ENCODE peak calls at places on chromosomes 11 and 22, in ten cellular contexts. O, G, P, S, A, K, X, U, J and R are unnamed samples.

GRCh38 chr11:121936375-121936774 is 179.6 kb downstream of the BLID start:
- DNase-seq in O (no peak), G (no peak), P (no peak), S (no peak), A (no peak), K (no peak), X (peak; percentile 54), U (no peak), J (no peak), R (no peak)

GRCh38 chr22:27518583-27519437 is 282.7 kb downstream of the MN1 start:
- DNase-seq in O (no peak), G (no peak), P (no peak), S (no peak), A (no peak), K (no peak), X (peak; percentile 16), U (no peak), J (no peak), R (no peak)

GRCh38 chr22:36405671-36406070 is 17.9 kb upstream of the MYH9 start:
- DNase-seq in O (peak; percentile 99), G (no peak), P (peak; percentile 46), S (no peak), A (peak; percentile 36), K (no peak), X (no peak), U (no peak), J (no peak), R (no peak)

GRCh38 chr11:114209904-114210303 is 86.3 kb upstream of the NNMT start:
- DNase-seq in O (no peak), G (no peak), P (no peak), S (no peak), A (no peak), K (no peak), X (no peak), U (no peak), J (no peak), R (no peak)

GRCh38 chr22:20141186-20142077 is 9.4 kb downstream of the CCDC188 start:
- DNase-seq in O (no peak), G (no peak), P (no peak), S (no peak), A (no peak), K (no peak), X (peak; percentile 82), U (no peak), J (no peak), R (no peak)

GRCh38 chr11:35491231-35491871 is 34.1 kb downstream of the PAMR1 start:
- DNase-seq in O (no peak), G (no peak), P (no peak), S (no peak), A (no peak), K (no peak), X (peak; percentile 96), U (no peak), J (no peak), R (no peak)

GRCh38 chr11:79150320-79150719 is 290.5 kb downstream of the TENM4 start:
- DNase-seq in O (peak; percentile 64), G (no peak), P (no peak), S (no peak), A (no peak), K (no peak), X (no peak), U (no peak), J (no peak), R (no peak)

GRCh38 chr22:33535937-33536875 is 384.1 kb downstream of the LARGE1 start:
- DNase-seq in O (no peak), G (no peak), P (no peak), S (no peak), A (no peak), K (no peak), X (no peak), U (no peak), J (no peak), R (no peak)

GRCh38 chr22:42396621-42397331 is 35.4 kb downstream of the NFAM1 start:
- DNase-seq in O (no peak), G (no peak), P (no peak), S (no peak), A (no peak), K (no peak), X (no peak), U (no peak), J (no peak), R (peak; percentile 29)

GRCh38 chr11:23540101-23540561 is 679.9 kb upstream of the CCDC179 start:
- DNase-seq in O (peak; percentile 39), G (no peak), P (no peak), S (peak; percentile 19), A (no peak), K (peak; percentile 61), X (peak; percentile 53), U (peak; percentile 18), J (peak; percentile 7), R (peak; percentile 23)

GRCh38 chr22:49955581-49956417 is 4.8 kb upstream of the PIM3 start:
- DNase-seq in O (no peak), G (peak; percentile 38), P (no peak), S (no peak), A (no peak), K (no peak), X (no peak), U (no peak), J (no peak), R (no peak)

GRCh38 chr11:16505481-16505880 is 149.1 kb upstream of the SOX6 start:
- DNase-seq in O (no peak), G (no peak), P (no peak), S (no peak), A (no peak), K (no peak), X (no peak), U (no peak), J (no peak), R (no peak)

GRCh38 chr11:102615077-102615893 is 9.8 kb downstream of the MMP20 start:
- DNase-seq in O (no peak), G (no peak), P (no peak), S (no peak), A (no peak), K (peak; percentile 38), X (no peak), U (no peak), J (no peak), R (no peak)

GRCh38 chr11:130145975-130146776 is 13.4 kb upstream of the ST14 start:
- DNase-seq in O (no peak), G (no peak), P (peak; percentile 58), S (no peak), A (peak; percentile 82), K (peak; percentile 26), X (no peak), U (peak; percentile 52), J (no peak), R (no peak)
- TF ChIP-seq POLR2A in O (no peak), G (no peak), P (no peak), S (no peak), A (no peak), K (no peak), X (no peak), U (no peak), J (no peak), R (no peak)

GRCh38 chr22:24550028-24550901 is 4.7 kb downstream of the GUCD1 start:
- DNase-seq in O (peak; percentile 61), G (no peak), P (no peak), S (no peak), A (peak; percentile 83), K (no peak), X (no peak), U (no peak), J (no peak), R (no peak)
- TF ChIP-seq POLR2A in O (no peak), G (no peak), P (no peak), S (no peak), A (no peak), K (no peak), X (no peak), U (no peak), J (no peak), R (no peak)

DNA sequence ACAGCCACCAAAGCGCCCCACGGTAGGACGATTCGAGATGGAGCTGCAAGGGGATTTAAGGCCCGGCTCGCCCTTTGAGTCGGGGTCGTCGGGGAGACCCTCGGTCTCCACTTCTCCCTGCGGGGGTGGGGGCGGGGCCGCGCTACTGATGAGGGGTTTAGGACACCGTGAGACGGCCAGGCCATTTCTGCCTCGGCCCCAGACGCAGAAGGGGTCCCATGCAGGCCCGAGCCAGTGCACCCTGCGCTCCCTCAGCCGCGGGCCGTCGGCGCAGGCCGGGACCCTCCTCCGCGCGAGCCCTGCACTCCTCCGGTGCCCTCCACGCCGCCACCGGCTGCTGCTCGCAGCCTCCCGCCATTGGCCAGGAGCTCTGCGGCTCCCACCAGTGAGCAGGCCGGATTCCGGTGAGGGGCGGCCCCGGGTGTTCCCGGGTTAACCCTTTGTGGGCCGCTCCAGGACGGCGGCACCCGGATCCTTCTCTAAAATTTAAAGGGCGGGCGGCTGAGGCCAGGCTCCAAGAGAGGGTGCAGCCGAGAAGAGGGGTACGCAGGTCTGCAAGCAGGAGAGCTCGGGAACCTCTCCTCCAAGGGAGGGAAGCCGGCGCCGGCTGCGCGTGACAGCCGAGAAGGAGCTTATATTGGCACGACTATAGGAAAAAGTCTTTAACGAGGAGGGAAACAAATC is 18.0 kb downstream of the CREB3L1 start:
- DNase-seq in O (peak; percentile 78), G (peak; percentile 87), P (peak; percentile 87), S (peak; percentile 96), A (peak; percentile 61), K (peak; percentile 76), X (peak; percentile 72), U (no peak), J (peak; percentile 92), R (peak; percentile 85)
- TF ChIP-seq POLR2A in O (peak; percentile 17), G (no peak), P (peak; percentile 25), S (peak; percentile 78), A (no peak), K (no peak), X (peak; percentile 17), U (peak; percentile 50), J (no peak), R (no peak)

DNA sequence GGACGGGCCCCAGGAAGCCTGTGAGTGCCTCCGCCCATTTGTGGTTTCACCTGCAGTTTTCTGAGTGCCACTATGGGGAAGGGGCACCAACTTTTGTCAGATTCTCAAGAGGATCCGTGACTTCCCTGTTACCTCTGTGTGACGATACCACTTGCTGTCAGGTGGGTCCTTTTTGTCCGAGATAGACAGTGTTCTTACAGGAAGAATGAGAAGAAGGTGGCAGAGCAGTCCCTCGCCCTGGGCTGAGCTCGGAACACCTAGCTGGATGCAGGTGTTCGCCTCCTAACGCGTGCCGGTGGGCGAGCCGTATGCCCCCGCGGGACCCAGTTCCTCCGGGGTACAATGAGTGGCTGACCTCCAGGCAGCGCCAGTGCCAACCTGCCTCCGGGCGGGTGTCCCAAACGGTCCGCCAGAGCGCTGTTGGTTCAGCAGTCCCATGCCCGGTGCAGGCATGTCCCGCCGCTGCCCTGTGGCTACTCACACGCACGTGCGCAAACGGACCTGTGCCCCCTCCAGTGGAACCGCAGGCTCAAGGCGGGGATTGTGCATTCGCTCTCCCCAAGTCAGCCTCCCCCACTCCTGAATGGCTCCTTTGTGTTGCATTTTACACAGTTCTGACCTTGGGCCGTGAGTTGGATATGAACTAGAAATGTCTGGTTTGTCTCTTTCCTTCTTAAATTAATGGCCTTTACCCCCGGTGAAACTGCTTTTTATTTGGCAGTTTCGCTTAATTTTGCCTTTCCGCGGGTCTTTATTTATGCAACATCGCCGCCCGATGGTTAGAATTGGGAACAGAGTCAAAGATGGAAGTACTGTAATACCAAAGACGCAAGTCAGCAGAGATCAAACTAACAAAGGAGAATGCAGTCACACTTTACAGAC is 1.1 kb upstream of the ABTB2 start:
- DNase-seq in O (peak; percentile 90), G (peak; percentile 86), P (peak; percentile 76), S (peak; percentile 57), A (peak; percentile 67), K (peak; percentile 80), X (peak; percentile 73), U (peak; percentile 82), J (peak; percentile 34), R (peak; percentile 85)
- TF ChIP-seq POLR2A in O (no peak), G (no peak), P (no peak), S (no peak), A (no peak), K (no peak), X (no peak), U (no peak), J (no peak), R (no peak)